ENCODE peak calls at places on chromosomes 11 and 22, in five cellular contexts. E is left ventricle myocardium inferior, N is body of pancreas, F is kidney epithelial cell, G is mesendoderm. T is an unnamed sample.

GRCh38 chr22:17914474-17914873 is 109.9 kb downstream of the MICAL3 start:
- DNase-seq in G (no peak), N (no peak), F (no peak), E (no peak), T (no peak)

GRCh38 chr11:128022007-128022368 is 565.4 kb downstream of the ETS1 start:
- DNase-seq in G (no peak), N (no peak), E (no peak), F (no peak), T (no peak)

GRCh38 chr11:135027461-135027860 is 615.4 kb upstream of the B3GAT1 start:
- DNase-seq in E (no peak), N (peak; percentile 51), F (peak; percentile 7), G (peak; percentile 82), T (peak; percentile 74)

GRCh38 chr22:33722817-33723216 is 197.5 kb downstream of the LARGE1 start:
- DNase-seq in E (no peak), G (no peak), N (no peak), F (no peak), T (no peak)

GRCh38 chr11:75826463-75827220 is 11.6 kb downstream of the UVRAG start:
- DNase-seq in F (no peak), G (peak; percentile 37), N (no peak), E (no peak), T (no peak)

GRCh38 chr11:72703281-72704008 is 29.2 kb upstream of the PDE2A start:
- DNase-seq in G (no peak), F (no peak), N (peak; percentile 30), E (peak; percentile 84), T (peak; percentile 87)

GRCh38 chr11:104705475-104706195 is 192.6 kb downstream of the CASP12 start:
- DNase-seq in E (peak; percentile 10), F (no peak), G (no peak), N (peak; percentile 7), T (no peak)

GRCh38 chr11:31812392-31813241 is 1.5 kb upstream of the PAX6 start:
- DNase-seq in F (no peak), G (peak; percentile 59), N (no peak), E (no peak), T (peak; percentile 83)

GRCh38 chr11:114819028-114819427 is 140.7 kb downstream of the NXPE2 start:
- DNase-seq in F (no peak), N (no peak), G (no peak), E (no peak), T (no peak)
- H3K27me3 ChIP-seq in F (no peaks in the 10 kb centered on the region), N (no peaks in the 10 kb centered on the region), G (no peaks in the 10 kb centered on the region), E (peaks cover 40% of the 10 kb centered on the region), T (no peaks in the 10 kb centered on the region)

DNA sequence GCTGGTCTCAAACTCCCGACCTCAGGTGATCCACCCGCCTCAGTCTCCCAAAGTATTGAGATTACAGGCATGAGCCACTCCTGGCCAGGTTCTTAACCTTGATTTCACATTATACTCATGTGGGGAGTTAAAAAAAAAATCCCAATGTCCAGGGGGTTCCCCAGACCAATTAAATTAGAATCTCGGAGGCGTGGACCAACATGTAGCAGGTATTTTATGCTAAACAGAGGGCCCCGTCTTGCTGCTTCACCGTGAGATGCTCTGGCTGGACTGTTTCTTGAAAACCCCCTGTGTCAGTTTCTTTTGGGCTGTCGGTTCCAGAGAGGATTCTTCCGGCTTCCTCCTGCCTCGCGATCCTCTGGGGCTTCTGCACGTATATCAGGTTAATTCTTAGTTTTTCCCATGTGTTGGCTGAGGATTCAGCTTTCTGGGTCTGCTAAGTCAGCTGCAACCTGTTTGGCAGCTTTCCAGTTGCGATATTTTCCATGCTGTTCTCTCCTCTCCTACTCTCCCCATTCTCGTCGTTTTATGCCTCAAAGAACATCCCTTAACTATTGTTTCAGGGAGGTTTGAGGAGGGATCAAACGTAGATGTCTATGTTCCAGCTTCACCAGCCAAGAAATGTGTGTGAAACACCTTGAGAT is 50.6 kb upstream of the ACCSL start:
- DNase-seq in F (no peak), N (no peak), E (no peak), G (no peak), T (no peak)
- H3K27me3 ChIP-seq in F (peaks cover 12% of the 10 kb centered on the region), N (no peaks in the 10 kb centered on the region), E (no peaks in the 10 kb centered on the region), G (no peaks in the 10 kb centered on the region), T (no peaks in the 10 kb centered on the region)

GRCh38 chr11:131070365-131070764 is 154.1 kb upstream of the SNX19 start:
- DNase-seq in F (no peak), G (peak; percentile 23), N (no peak), E (no peak), T (peak; percentile 39)
- H3K27me3 ChIP-seq in F (peaks cover 3% of the 10 kb centered on the region), G (no peaks in the 10 kb centered on the region), N (no peaks in the 10 kb centered on the region), E (peaks cover 50% of the 10 kb centered on the region), T (no peaks in the 10 kb centered on the region)

GRCh38 chr22:39683639-39684038 is 113.1 kb downstream of the CACNA1I start:
- DNase-seq in G (no peak), E (no peak), F (no peak), N (no peak), T (no peak)
- H3K27me3 ChIP-seq in G (no peaks in the 10 kb centered on the region), E (peaks cover 98% of the 10 kb centered on the region), F (peaks cover 47% of the 10 kb centered on the region), N (peaks cover 7% of the 10 kb centered on the region), T (no peaks in the 10 kb centered on the region)

DNA sequence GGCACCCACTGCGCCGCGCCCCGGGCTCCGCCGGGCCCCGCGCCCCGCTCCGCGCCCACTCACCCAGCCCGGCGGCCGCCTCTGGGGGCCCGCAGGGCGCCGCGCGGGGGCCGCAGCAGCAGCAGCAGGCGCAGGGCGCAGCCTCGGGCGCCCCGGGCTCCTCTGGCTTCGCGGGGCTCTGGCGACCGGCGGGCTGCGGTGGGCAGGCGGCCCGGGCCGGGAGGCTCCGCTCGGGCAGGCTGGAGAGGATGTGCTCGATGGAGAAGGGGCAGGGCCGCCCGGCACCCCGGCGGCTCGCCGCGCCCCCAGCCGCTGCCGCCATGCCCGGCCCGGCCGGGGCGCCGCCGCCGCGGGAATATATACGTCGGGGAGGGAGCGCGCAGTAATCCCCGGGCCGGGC is at the start of gene GSC2:
- DNase-seq in N (no peak), F (no peak), E (no peak), G (no peak), T (peak; percentile 86)
- H3K27me3 ChIP-seq in N (peaks cover 21% of the 10 kb centered on the region), F (peaks cover 53% of the 10 kb centered on the region), E (peaks cover 76% of the 10 kb centered on the region), G (peaks cover 45% of the 10 kb centered on the region), T (peaks cover 71% of the 10 kb centered on the region)

T was measured in H7.